ENCODE peak calls at places on chromosomes 3 and 15, in six cellular contexts. Y is SK-N-SH, T is transverse colon, L is suprapubic skin, S is esophagus muscularis mucosa, X is H1. O is an unnamed sample.

GRCh38 chr15:66815322-66815721 is 113.3 kb downstream of the SMAD6 start:
- DNase-seq in Y (no peak), T (no peak), L (no peak), S (no peak), X (no peak), O (no peak)

GRCh38 chr3:134373278-134373941 is 837 bp downstream of the AMOTL2 start:
- DNase-seq in Y (peak; percentile 84), T (peak; percentile 78), L (peak; percentile 90), S (peak; percentile 98), X (peak; percentile 80), O (peak; percentile 95)

GRCh38 chr3:197376020-197376419 is 77.6 kb upstream of the DLG1 start:
- DNase-seq in Y (no peak), T (no peak), L (no peak), S (no peak), X (no peak), O (peak; percentile 21)

GRCh38 chr3:132255041-132255745 is 62.0 kb upstream of the ACP3 start:
- DNase-seq in Y (no peak), T (no peak), L (no peak), S (no peak), X (no peak), O (no peak)

GRCh38 chr3:59264366-59264765 is 214.5 kb upstream of the CFAP20DC start:
- DNase-seq in Y (no peak), T (no peak), L (no peak), S (peak; percentile 68), X (no peak), O (no peak)

GRCh38 chr3:190382082-190382481 is 5.9 kb upstream of the CLDN16 start:
- DNase-seq in Y (no peak), T (no peak), L (no peak), S (no peak), X (no peak), O (no peak)

GRCh38 chr3:123314409-123315270 is 112.9 kb downstream of the SEC22A start:
- DNase-seq in Y (no peak), T (no peak), L (no peak), S (no peak), X (peak; percentile 93), O (no peak)

GRCh38 chr3:20056727-20057611 is 16.7 kb downstream of the KAT2B start:
- DNase-seq in Y (no peak), T (no peak), L (no peak), S (no peak), X (no peak), O (no peak)

GRCh38 chr3:11582123-11582968 is 61.4 kb downstream of the VGLL4 start:
- DNase-seq in Y (peak; percentile 60), T (peak; percentile 52), L (peak; percentile 79), S (no peak), X (no peak), O (peak; percentile 90)

GRCh38 chr3:24622138-24622537 is 127.5 kb upstream of the THRB start:
- DNase-seq in Y (no peak), T (no peak), L (no peak), S (no peak), X (no peak), O (no peak)

GRCh38 chr15:63909819-63910437 is 76.2 kb upstream of the HERC1 start:
- DNase-seq in Y (peak; percentile 64), T (no peak), L (no peak), S (no peak), X (no peak), O (no peak)

GRCh38 chr15:81575436-81576123 is 201.6 kb upstream of the TMC3 start:
- DNase-seq in Y (no peak), T (no peak), L (no peak), S (no peak), X (no peak), O (no peak)

GRCh38 chr3:23748398-23749110 is 57.2 kb upstream of the UBE2E1 start:
- DNase-seq in Y (no peak), T (no peak), L (no peak), S (no peak), X (no peak), O (no peak)

GRCh38 chr3:45559560-45560118 is 34.9 kb upstream of the LIMD1 start:
- DNase-seq in Y (no peak), T (no peak), L (no peak), S (no peak), X (no peak), O (peak; percentile 65)

GRCh38 chr3:125398952-125399351 is 23.8 kb upstream of the ZNF148 start:
- DNase-seq in Y (no peak), T (no peak), L (no peak), S (no peak), X (no peak), O (no peak)

GRCh38 chr3:168604767-168605166 is 509.0 kb upstream of the GOLIM4 start:
- DNase-seq in Y (no peak), T (no peak), L (no peak), S (no peak), X (no peak), O (no peak)

GRCh38 chr3:194690501-194691372 is 5.1 kb downstream of the FAM43A start:
- DNase-seq in Y (no peak), T (no peak), L (no peak), S (no peak), X (no peak), O (no peak)

GRCh38 chr3:31532587-31533168 is at the start of gene STT3B:
- DNase-seq in Y (peak; percentile 79), T (peak; percentile 86), L (no peak), S (peak; percentile 94), X (peak; percentile 33), O (peak; percentile 90)

GRCh38 chr3:43760951-43761350 is 70.2 kb downstream of the ABHD5 start:
- DNase-seq in Y (peak; percentile 46), T (no peak), L (no peak), S (no peak), X (no peak), O (no peak)

GRCh38 chr3:128320551-128321340 is 145.9 kb downstream of the DNAJB8 start:
- DNase-seq in Y (no peak), T (no peak), L (peak; percentile 45), S (no peak), X (no peak), O (peak; percentile 37)

GRCh38 chr3:21117397-21117796 is 633.6 kb downstream of the ZNF385D start:
- DNase-seq in Y (no peak), T (no peak), L (no peak), S (no peak), X (no peak), O (no peak)

GRCh38 chr15:99019558-99020540 is 12.3 kb upstream of the PGPEP1L start:
- DNase-seq in Y (no peak), T (no peak), L (no peak), S (peak; percentile 80), X (no peak), O (no peak)

GRCh38 chr3:28668377-28668721 is 319.7 kb upstream of the AZI2 start:
- DNase-seq in Y (peak; percentile 64), T (no peak), L (no peak), S (no peak), X (no peak), O (no peak)

GRCh38 chr3:11826628-11827265 is 19.9 kb downstream of the TAMM41 start:
- DNase-seq in Y (no peak), T (no peak), L (no peak), S (no peak), X (no peak), O (no peak)

GRCh38 chr3:161559177-161559998 is 62.8 kb downstream of the OTOL1 start:
- DNase-seq in Y (no peak), T (no peak), L (no peak), S (no peak), X (peak; percentile 7), O (no peak)

GRCh38 chr3:50630394-50630793 is 13.4 kb downstream of the MAPKAPK3 start:
- DNase-seq in Y (no peak), T (no peak), L (no peak), S (no peak), X (no peak), O (no peak)

GRCh38 chr15:41340189-41340695 is 7.6 kb downstream of the NUSAP1 start:
- DNase-seq in Y (no peak), T (no peak), L (no peak), S (no peak), X (no peak), O (no peak)

GRCh38 chr3:76039431-76039830 is 254.1 kb upstream of the ZNF717 start:
- DNase-seq in Y (no peak), T (no peak), L (no peak), S (no peak), X (no peak), O (no peak)

GRCh38 chr15:83446904-83447708 is at the start of gene SH3GL3:
- DNase-seq in Y (peak; percentile 82), T (peak; percentile 49), L (peak; percentile 83), S (peak; percentile 95), X (peak; percentile 64), O (peak; percentile 91)

GRCh38 chr15:27725733-27726132 is 373.4 kb downstream of the OCA2 start:
- DNase-seq in Y (no peak), T (no peak), L (no peak), S (no peak), X (no peak), O (no peak)

GRCh38 chr3:49098429-49098828 is 4.6 kb upstream of the QRICH1 start:
- DNase-seq in Y (peak; percentile 52), T (no peak), L (no peak), S (no peak), X (no peak), O (no peak)
- TF ChIP-seq EP300 in Y (no peak), T (no peak), L (no peak), S (no peak), X (no peak), O (no peak)

GRCh38 chr15:44069489-44069888 is 125.6 kb downstream of the FRMD5 start:
- DNase-seq in Y (no peak), T (no peak), L (no peak), S (no peak), X (no peak), O (no peak)
- TF ChIP-seq EP300 in Y (no peak), T (no peak), L (no peak), S (no peak), X (no peak), O (no peak)

DNA sequence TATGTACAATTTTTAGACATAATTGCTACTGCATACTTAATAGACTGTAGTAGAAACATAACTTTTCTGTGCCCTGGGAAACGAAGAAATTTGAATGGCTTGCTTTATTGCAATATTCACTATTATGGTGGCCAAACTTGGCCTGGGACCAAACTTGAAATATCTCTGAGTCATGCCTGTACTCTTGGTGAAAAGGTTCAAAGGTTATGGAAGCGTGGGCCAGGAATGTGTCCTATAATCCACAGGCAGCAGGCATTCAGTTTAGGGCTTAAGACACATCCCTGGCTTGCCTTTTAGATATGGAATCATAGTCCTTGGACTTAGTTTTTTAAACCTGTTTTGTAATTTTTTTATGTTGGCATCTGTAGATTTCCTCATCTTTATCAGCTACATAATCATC is 124.3 kb downstream of the LRIG1 start:
- DNase-seq in Y (no peak), T (peak; percentile 75), L (no peak), S (peak; percentile 84), X (no peak), O (no peak)
- TF ChIP-seq EP300 in Y (no peak), T (no peak), L (no peak), S (no peak), X (no peak), O (no peak)

GRCh38 chr3:165746874-165747273 is 90.3 kb downstream of the BCHE start:
- DNase-seq in Y (no peak), T (no peak), L (no peak), S (no peak), X (no peak), O (no peak)

GRCh38 chr3:165744025-165744424 is 93.2 kb downstream of the BCHE start:
- DNase-seq in Y (no peak), T (no peak), L (no peak), S (no peak), X (no peak), O (no peak)

GRCh38 chr3:165748094-165748493 is 89.1 kb downstream of the BCHE start:
- DNase-seq in Y (no peak), T (no peak), L (no peak), S (no peak), X (no peak), O (no peak)

GRCh38 chr3:165742351-165742750 is 94.9 kb downstream of the BCHE start:
- DNase-seq in Y (no peak), T (no peak), L (no peak), S (no peak), X (no peak), O (no peak)
- TF ChIP-seq EP300 in Y (no peak), T (no peak), L (no peak), S (no peak), X (no peak), O (no peak)